ENCODE peak calls at places on chromosomes 12 and 14, in ten cellular contexts. One of them, this sample, is unnamed. For H3K4me1, the result is how much of the 10 kb centered on the place peaks cover.

GRCh38 chr12:26274441-26275312 is 79.3 kb downstream of the SSPN start:
- DNase-seq in stomach: peak
- DNase-seq in GM12878: peak
- DNase-seq in HepG2: peak
- DNase-seq in upper lobe of left lung: peak
- DNase-seq in K562: peak
- DNase-seq in SK-N-SH: peak
- DNase-seq in transverse colon: peak
- DNase-seq in suprapubic skin: peak
- DNase-seq in sigmoid colon: peak
- DNase-seq in this sample: peak

GRCh38 chr14:97477353-97477752 is 680.2 kb downstream of the VRK1 start:
- DNase-seq in sigmoid colon: no peak
- DNase-seq in transverse colon: no peak
- DNase-seq in stomach: no peak
- DNase-seq in upper lobe of left lung: no peak
- DNase-seq in suprapubic skin: no peak
- DNase-seq in K562: no peak
- DNase-seq in GM12878: no peak
- DNase-seq in HepG2: no peak
- DNase-seq in SK-N-SH: no peak
- DNase-seq in this sample: no peak

GRCh38 chr12:76402259-76402658 is 54.0 kb upstream of the BBS10 start:
- DNase-seq in K562: peak
- DNase-seq in GM12878: no peak
- DNase-seq in SK-N-SH: peak
- DNase-seq in transverse colon: no peak
- DNase-seq in upper lobe of left lung: no peak
- DNase-seq in sigmoid colon: no peak
- DNase-seq in suprapubic skin: no peak
- DNase-seq in stomach: no peak
- DNase-seq in HepG2: peak
- DNase-seq in this sample: no peak

GRCh38 chr12:42586268-42586667 is 3.3 kb downstream of the PRICKLE1 start:
- DNase-seq in HepG2: no peak
- DNase-seq in suprapubic skin: no peak
- DNase-seq in sigmoid colon: no peak
- DNase-seq in upper lobe of left lung: no peak
- DNase-seq in GM12878: no peak
- DNase-seq in K562: no peak
- DNase-seq in SK-N-SH: no peak
- DNase-seq in transverse colon: no peak
- DNase-seq in stomach: no peak
- DNase-seq in this sample: peak

GRCh38 chr14:75128596-75128990 is 1.7 kb upstream of the NEK9 start:
- DNase-seq in upper lobe of left lung: no peak
- DNase-seq in SK-N-SH: no peak
- DNase-seq in K562: no peak
- DNase-seq in sigmoid colon: no peak
- DNase-seq in GM12878: no peak
- DNase-seq in transverse colon: no peak
- DNase-seq in HepG2: no peak
- DNase-seq in suprapubic skin: no peak
- DNase-seq in stomach: no peak
- DNase-seq in this sample: no peak

GRCh38 chr12:90959538-90960139 is 4.7 kb upstream of the CCER1 start:
- DNase-seq in SK-N-SH: peak
- DNase-seq in sigmoid colon: no peak
- DNase-seq in transverse colon: no peak
- DNase-seq in upper lobe of left lung: no peak
- DNase-seq in suprapubic skin: no peak
- DNase-seq in stomach: no peak
- DNase-seq in HepG2: peak
- DNase-seq in GM12878: no peak
- DNase-seq in K562: peak
- DNase-seq in this sample: no peak

GRCh38 chr14:88562532-88562830 is 356 bp upstream of the ZC3H14 start:
- DNase-seq in GM12878: no peak
- DNase-seq in stomach: no peak
- DNase-seq in K562: no peak
- DNase-seq in suprapubic skin: no peak
- DNase-seq in transverse colon: no peak
- DNase-seq in sigmoid colon: no peak
- DNase-seq in HepG2: no peak
- DNase-seq in upper lobe of left lung: no peak
- DNase-seq in SK-N-SH: no peak
- DNase-seq in this sample: no peak

GRCh38 chr12:113435367-113435766 is 13.2 kb downstream of the SDSL start:
- DNase-seq in stomach: no peak
- DNase-seq in SK-N-SH: no peak
- DNase-seq in upper lobe of left lung: no peak
- DNase-seq in GM12878: no peak
- DNase-seq in K562: no peak
- DNase-seq in suprapubic skin: no peak
- DNase-seq in HepG2: no peak
- DNase-seq in sigmoid colon: no peak
- DNase-seq in transverse colon: no peak
- DNase-seq in this sample: no peak

GRCh38 chr14:22518073-22518472 is 71.0 kb downstream of the DAD1 start:
- DNase-seq in sigmoid colon: no peak
- DNase-seq in transverse colon: no peak
- DNase-seq in suprapubic skin: no peak
- DNase-seq in stomach: no peak
- DNase-seq in K562: no peak
- DNase-seq in upper lobe of left lung: no peak
- DNase-seq in GM12878: no peak
- DNase-seq in SK-N-SH: no peak
- DNase-seq in HepG2: no peak
- DNase-seq in this sample: no peak

GRCh38 chr14:101132051-101132541 is 228.6 kb upstream of the RTL1 start:
- DNase-seq in transverse colon: no peak
- DNase-seq in K562: no peak
- DNase-seq in SK-N-SH: peak
- DNase-seq in HepG2: no peak
- DNase-seq in upper lobe of left lung: no peak
- DNase-seq in GM12878: no peak
- DNase-seq in suprapubic skin: peak
- DNase-seq in sigmoid colon: no peak
- DNase-seq in stomach: peak
- DNase-seq in this sample: peak

GRCh38 chr14:101131451-101131916 is 228.0 kb upstream of the RTL1 start:
- DNase-seq in GM12878: no peak
- DNase-seq in SK-N-SH: peak
- DNase-seq in suprapubic skin: no peak
- DNase-seq in transverse colon: no peak
- DNase-seq in stomach: no peak
- DNase-seq in K562: no peak
- DNase-seq in HepG2: no peak
- DNase-seq in upper lobe of left lung: no peak
- DNase-seq in sigmoid colon: no peak
- DNase-seq in this sample: peak

GRCh38 chr14:101134161-101134631 is 230.7 kb upstream of the RTL1 start:
- DNase-seq in HepG2: no peak
- DNase-seq in transverse colon: no peak
- DNase-seq in sigmoid colon: no peak
- DNase-seq in SK-N-SH: peak
- DNase-seq in upper lobe of left lung: no peak
- DNase-seq in suprapubic skin: no peak
- DNase-seq in stomach: no peak
- DNase-seq in GM12878: no peak
- DNase-seq in K562: no peak
- DNase-seq in this sample: peak

GRCh38 chr14:101132588-101132987 is 229.1 kb upstream of the RTL1 start:
- DNase-seq in sigmoid colon: no peak
- DNase-seq in transverse colon: no peak
- DNase-seq in suprapubic skin: no peak
- DNase-seq in upper lobe of left lung: no peak
- DNase-seq in K562: no peak
- DNase-seq in GM12878: no peak
- DNase-seq in stomach: no peak
- DNase-seq in HepG2: no peak
- DNase-seq in SK-N-SH: no peak
- DNase-seq in this sample: peak

GRCh38 chr14:101133068-101133467 is 229.5 kb upstream of the RTL1 start:
- DNase-seq in K562: no peak
- DNase-seq in upper lobe of left lung: no peak
- DNase-seq in GM12878: no peak
- DNase-seq in HepG2: no peak
- DNase-seq in stomach: no peak
- DNase-seq in sigmoid colon: no peak
- DNase-seq in transverse colon: no peak
- DNase-seq in suprapubic skin: peak
- DNase-seq in SK-N-SH: no peak
- DNase-seq in this sample: peak
- TF ChIP-seq EP300 in K562: no peak
- TF ChIP-seq EP300 in upper lobe of left lung: no peak
- TF ChIP-seq EP300 in GM12878: no peak
- TF ChIP-seq EP300 in HepG2: no peak
- TF ChIP-seq EP300 in stomach: no peak
- TF ChIP-seq EP300 in sigmoid colon: no peak
- TF ChIP-seq EP300 in transverse colon: no peak
- TF ChIP-seq EP300 in suprapubic skin: no peak
- TF ChIP-seq EP300 in SK-N-SH: no peak
- TF ChIP-seq EP300 in this sample: no peak

GRCh38 chr12:104725610-104726009 is 232.5 kb downstream of the SLC41A2 start:
- DNase-seq in HepG2: no peak
- DNase-seq in upper lobe of left lung: no peak
- DNase-seq in sigmoid colon: no peak
- DNase-seq in GM12878: no peak
- DNase-seq in suprapubic skin: no peak
- DNase-seq in transverse colon: no peak
- DNase-seq in stomach: no peak
- DNase-seq in K562: no peak
- DNase-seq in SK-N-SH: no peak
- DNase-seq in this sample: no peak

GRCh38 chr12:104722541-104723534 is 235.3 kb downstream of the SLC41A2 start:
- DNase-seq in stomach: no peak
- DNase-seq in SK-N-SH: peak
- DNase-seq in K562: peak
- DNase-seq in transverse colon: no peak
- DNase-seq in GM12878: no peak
- DNase-seq in sigmoid colon: no peak
- DNase-seq in upper lobe of left lung: no peak
- DNase-seq in HepG2: no peak
- DNase-seq in suprapubic skin: no peak
- DNase-seq in this sample: no peak

GRCh38 chr12:104721944-104722343 is 236.1 kb downstream of the SLC41A2 start:
- DNase-seq in GM12878: no peak
- DNase-seq in sigmoid colon: no peak
- DNase-seq in transverse colon: no peak
- DNase-seq in suprapubic skin: no peak
- DNase-seq in HepG2: no peak
- DNase-seq in SK-N-SH: no peak
- DNase-seq in K562: no peak
- DNase-seq in stomach: no peak
- DNase-seq in upper lobe of left lung: no peak
- DNase-seq in this sample: no peak

GRCh38 chr12:104724992-104725585 is 233.0 kb downstream of the SLC41A2 start:
- DNase-seq in GM12878: no peak
- DNase-seq in stomach: no peak
- DNase-seq in K562: peak
- DNase-seq in SK-N-SH: no peak
- DNase-seq in transverse colon: no peak
- DNase-seq in upper lobe of left lung: no peak
- DNase-seq in sigmoid colon: no peak
- DNase-seq in HepG2: no peak
- DNase-seq in suprapubic skin: no peak
- DNase-seq in this sample: no peak

DNA sequence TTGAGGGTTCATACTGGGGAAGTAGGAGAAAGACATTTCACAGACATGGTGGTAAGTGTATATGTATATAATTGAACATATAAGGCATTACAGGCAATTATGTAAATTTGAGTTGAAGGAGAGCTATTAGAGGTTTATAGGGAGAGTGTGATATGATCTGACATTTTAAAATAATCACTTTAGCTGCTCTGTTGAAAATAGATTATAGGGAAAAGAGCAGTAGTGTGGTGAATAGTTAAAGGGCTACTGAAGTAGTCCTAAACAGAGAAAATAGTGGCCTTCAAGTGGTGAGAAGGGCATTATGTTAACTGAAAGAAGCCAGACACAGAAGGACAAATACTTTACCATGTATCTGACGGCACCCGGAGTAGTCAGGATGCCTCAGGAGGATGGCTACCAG is 234.2 kb downstream of the SLC41A2 start:
- DNase-seq in suprapubic skin: no peak
- DNase-seq in GM12878: no peak
- DNase-seq in K562: no peak
- DNase-seq in upper lobe of left lung: no peak
- DNase-seq in transverse colon: no peak
- DNase-seq in SK-N-SH: no peak
- DNase-seq in stomach: no peak
- DNase-seq in HepG2: no peak
- DNase-seq in sigmoid colon: no peak
- DNase-seq in this sample: no peak
- H3K4me1 ChIP-seq in suprapubic skin: under half
- H3K4me1 ChIP-seq in GM12878: under half
- H3K4me1 ChIP-seq in K562: under half
- H3K4me1 ChIP-seq in upper lobe of left lung: under half
- H3K4me1 ChIP-seq in transverse colon: under half
- H3K4me1 ChIP-seq in SK-N-SH: half or more
- H3K4me1 ChIP-seq in stomach: under half
- H3K4me1 ChIP-seq in HepG2: under half
- H3K4me1 ChIP-seq in sigmoid colon: under half
- H3K4me1 ChIP-seq in this sample: under half

GRCh38 chr12:105420659-105421240 is 90.3 kb downstream of the C12orf75 start:
- DNase-seq in sigmoid colon: peak
- DNase-seq in stomach: peak
- DNase-seq in HepG2: peak
- DNase-seq in upper lobe of left lung: peak
- DNase-seq in GM12878: peak
- DNase-seq in transverse colon: peak
- DNase-seq in suprapubic skin: no peak
- DNase-seq in K562: peak
- DNase-seq in SK-N-SH: peak
- DNase-seq in this sample: no peak
- TF ChIP-seq POLR2AphosphoS5 in sigmoid colon: no peak
- TF ChIP-seq POLR2AphosphoS5 in stomach: no peak
- TF ChIP-seq POLR2AphosphoS5 in HepG2: no peak
- TF ChIP-seq POLR2AphosphoS5 in upper lobe of left lung: no peak
- TF ChIP-seq POLR2AphosphoS5 in GM12878: no peak
- TF ChIP-seq POLR2AphosphoS5 in transverse colon: no peak
- TF ChIP-seq POLR2AphosphoS5 in suprapubic skin: no peak
- TF ChIP-seq POLR2AphosphoS5 in K562: no peak
- TF ChIP-seq POLR2AphosphoS5 in SK-N-SH: no peak
- TF ChIP-seq POLR2AphosphoS5 in this sample: no peak

DNA sequence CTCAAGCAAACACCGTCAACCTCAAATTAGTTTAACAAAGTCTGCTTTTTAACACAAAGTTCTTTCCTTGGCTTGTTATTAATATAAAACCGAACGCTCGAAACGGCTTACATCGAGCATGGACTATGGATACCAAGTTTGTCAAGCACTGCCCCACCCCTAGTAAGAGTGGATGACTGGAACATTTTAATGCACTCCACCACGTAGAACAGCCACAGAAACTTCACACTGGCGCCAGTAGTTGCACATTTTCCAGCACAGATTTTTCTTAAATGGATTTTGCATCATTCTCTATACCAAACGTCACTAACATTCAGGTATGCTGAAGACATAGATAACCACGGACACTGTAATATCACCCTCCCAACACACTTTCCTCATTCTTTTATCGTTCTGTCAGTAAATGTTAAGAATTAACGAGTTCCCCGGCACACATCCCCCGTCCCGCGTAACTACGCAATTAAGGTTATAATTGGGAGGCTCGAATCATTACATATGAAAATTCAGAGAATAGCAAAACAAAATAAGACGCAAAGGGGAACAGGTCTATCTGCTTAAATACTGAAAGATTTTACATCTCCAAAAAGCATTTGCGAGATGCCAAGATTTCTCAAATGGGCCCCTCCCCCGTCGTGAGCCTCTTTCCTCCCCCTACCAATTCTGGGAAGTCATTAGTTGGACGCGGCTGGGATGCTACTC is 990 bp downstream of the FERMT2 start:
- DNase-seq in GM12878: no peak
- DNase-seq in stomach: no peak
- DNase-seq in transverse colon: no peak
- DNase-seq in upper lobe of left lung: peak
- DNase-seq in HepG2: peak
- DNase-seq in sigmoid colon: no peak
- DNase-seq in K562: no peak
- DNase-seq in SK-N-SH: peak
- DNase-seq in suprapubic skin: no peak
- DNase-seq in this sample: no peak
- TF ChIP-seq EP300 in GM12878: no peak
- TF ChIP-seq EP300 in stomach: no peak
- TF ChIP-seq EP300 in transverse colon: no peak
- TF ChIP-seq EP300 in upper lobe of left lung: no peak
- TF ChIP-seq EP300 in HepG2: no peak
- TF ChIP-seq EP300 in sigmoid colon: no peak
- TF ChIP-seq EP300 in K562: no peak
- TF ChIP-seq EP300 in SK-N-SH: no peak
- TF ChIP-seq EP300 in suprapubic skin: no peak
- TF ChIP-seq EP300 in this sample: no peak